ENCODE peak calls at places on chromosomes 5 and 9, in eight cellular contexts. M is ovary, P is AG20443, W is right lobe of liver, U is endothelial cell, A is B cell, D is pons, T is NCI-H69. S is an unnamed sample.

GRCh38 chr9:135614821-135615665 is 24.3 kb downstream of the GLT6D1 start:
- DNase-seq in M (no peak), U (no peak), T (no peak), A (no peak), W (no peak), P (no peak), D (no peak), S (no peak)

GRCh38 chr5:36135994-36136393 is 15.7 kb downstream of the LMBRD2 start:
- DNase-seq in W (no peak), M (no peak), T (no peak), A (no peak), U (no peak), P (no peak), D (no peak), S (no peak)

GRCh38 chr5:107359033-107359915 is 311.5 kb downstream of the EFNA5 start:
- DNase-seq in U (no peak), A (no peak), T (peak; percentile 75), W (no peak), M (no peak), D (no peak), P (no peak), S (peak; percentile 4)

GRCh38 chr5:57494104-57495098 is 11.8 kb upstream of the ACTBL2 start:
- DNase-seq in W (no peak), P (peak; percentile 93), M (peak; percentile 44), A (no peak), T (peak; percentile 32), U (no peak), D (no peak), S (peak; percentile 87)

GRCh38 chr9:93905473-93906133 is 49.6 kb downstream of the BARX1 start:
- DNase-seq in U (no peak), T (no peak), M (no peak), P (no peak), A (no peak), W (no peak), D (no peak), S (no peak)

GRCh38 chr9:136606687-136607333 is 55.9 kb upstream of the EGFL7 start:
- DNase-seq in T (no peak), D (no peak), W (no peak), A (no peak), P (no peak), M (no peak), U (no peak), S (no peak)

GRCh38 chr9:137464291-137464999 is 5.3 kb upstream of the NSMF start:
- DNase-seq in U (no peak), P (no peak), D (no peak), T (no peak), M (peak; percentile 16), W (peak; percentile 42), A (no peak), S (no peak)

GRCh38 chr9:1979815-1980367 is 35.3 kb upstream of the SMARCA2 start:
- DNase-seq in U (no peak), W (peak; percentile 75), A (no peak), D (no peak), M (peak; percentile 27), T (no peak), P (peak; percentile 83), S (no peak)

GRCh38 chr9:98873535-98874432 is 66.3 kb downstream of the GALNT12 start:
- DNase-seq in D (peak; percentile 49), A (no peak), M (no peak), U (no peak), P (peak; percentile 70), T (no peak), W (no peak), S (no peak)

GRCh38 chr5:72290356-72291133 is 29.5 kb downstream of the MRPS27 start:
- DNase-seq in W (no peak), D (no peak), A (no peak), U (no peak), M (no peak), T (no peak), P (no peak), S (no peak)

GRCh38 chr9:133112361-133113026 is 8.5 kb downstream of the RALGDS start:
- DNase-seq in W (peak; percentile 56), T (no peak), A (peak; percentile 85), P (no peak), U (no peak), D (peak; percentile 70), M (no peak), S (peak; percentile 84)

GRCh38 chr5:38634961-38635369 is 78.5 kb upstream of the LIFR start:
- DNase-seq in P (no peak), D (no peak), M (no peak), W (no peak), T (no peak), U (no peak), A (no peak), S (no peak)

GRCh38 chr5:130871346-130872086 is 293.5 kb downstream of the HINT1 start:
- DNase-seq in T (peak; percentile 36), W (no peak), P (peak; percentile 56), M (no peak), A (no peak), U (no peak), D (no peak), S (no peak)

GRCh38 chr9:109317311-109317978 is 3.4 kb downstream of the EPB41L4B start:
- DNase-seq in M (no peak), A (no peak), P (no peak), U (no peak), D (no peak), W (no peak), T (peak; percentile 66), S (no peak)

GRCh38 chr9:107750741-107751521 is 261.4 kb upstream of the KLF4 start:
- DNase-seq in P (peak; percentile 92), A (no peak), M (peak; percentile 94), U (no peak), D (peak; percentile 89), T (peak; percentile 62), W (peak; percentile 78), S (no peak)

GRCh38 chr9:121201045-121201737 is 478 bp downstream of the RAB14 start:
- DNase-seq in U (peak; percentile 49), T (peak; percentile 75), M (no peak), W (peak; percentile 63), A (peak; percentile 50), P (peak; percentile 47), D (no peak), S (no peak)

GRCh38 chr5:137737349-137738256 is 1.7 kb upstream of the KLHL3 start:
- DNase-seq in T (no peak), D (no peak), M (no peak), A (no peak), P (no peak), U (no peak), W (peak; percentile 50), S (peak; percentile 60)

GRCh38 chr5:124859027-124859426 is 112.6 kb upstream of the ZNF608 start:
- DNase-seq in T (peak; percentile 35), U (no peak), W (no peak), P (peak; percentile 34), A (peak; percentile 59), M (no peak), D (peak; percentile 37), S (no peak)

GRCh38 chr5:176415240-176416122 is 858 bp downstream of the CLTB start:
- DNase-seq in T (peak; percentile 61), W (no peak), A (no peak), P (peak; percentile 86), M (peak; percentile 57), U (peak; percentile 14), D (no peak), S (no peak)

GRCh38 chr5:43305948-43306563 is 7.2 kb downstream of the HMGCS1 start:
- DNase-seq in U (no peak), W (no peak), P (peak; percentile 40), A (no peak), T (peak; percentile 75), M (no peak), D (peak; percentile 88), S (peak; percentile 38)

GRCh38 chr9:136712690-136713554 is 550 bp downstream of the DIPK1B start:
- DNase-seq in A (no peak), U (no peak), P (no peak), T (no peak), M (no peak), W (no peak), D (no peak), S (no peak)

GRCh38 chr5:138000102-138000723 is 32.7 kb downstream of the FAM13B start:
- DNase-seq in A (no peak), T (no peak), P (no peak), U (no peak), M (peak; percentile 51), D (no peak), W (no peak), S (no peak)

GRCh38 chr5:179930788-179931473 is 23.2 kb upstream of the TBC1D9B start:
- DNase-seq in M (no peak), U (no peak), P (no peak), D (peak; percentile 59), A (no peak), T (peak; percentile 21), W (no peak), S (no peak)

GRCh38 chr9:5446451-5447236 is 3.7 kb upstream of the CD274 start:
- DNase-seq in U (no peak), P (no peak), T (no peak), M (no peak), W (no peak), A (no peak), D (no peak), S (no peak)

GRCh38 chr5:151216781-151217180 is 7.1 kb downstream of the CCDC69 start:
- DNase-seq in W (peak; percentile 13), P (no peak), M (no peak), A (no peak), U (no peak), D (no peak), T (no peak), S (no peak)

GRCh38 chr9:95498641-95499040 is 18.1 kb downstream of the PTCH1 start:
- DNase-seq in W (no peak), T (no peak), P (no peak), M (no peak), U (no peak), A (no peak), D (no peak), S (no peak)

GRCh38 chr9:107487521-107488399 is 1.8 kb downstream of the KLF4 start:
- DNase-seq in P (peak; percentile 47), A (no peak), M (peak; percentile 60), U (peak; percentile 78), D (no peak), T (peak; percentile 92), W (peak; percentile 53), S (no peak)

GRCh38 chr9:95497772-95498171 is 19.0 kb downstream of the PTCH1 start:
- DNase-seq in U (no peak), P (peak; percentile 44), D (no peak), A (no peak), M (no peak), T (no peak), W (no peak), S (no peak)

GRCh38 chr5:8829322-8830029 is 716.4 kb downstream of the SEMA5A start:
- DNase-seq in T (no peak), W (no peak), D (peak; percentile 25), A (no peak), P (peak; percentile 88), M (no peak), U (no peak), S (no peak)

GRCh38 chr9:122218885-122219855 is 9.6 kb downstream of the LHX6 start:
- DNase-seq in M (no peak), U (peak; percentile 46), A (no peak), D (no peak), T (no peak), P (peak; percentile 39), W (no peak), S (peak; percentile 39)

GRCh38 chr5:26003966-26004365 is 1034.4 kb downstream of the CDH9 start:
- DNase-seq in A (no peak), P (no peak), W (no peak), D (no peak), M (no peak), U (no peak), T (no peak), S (no peak)

GRCh38 chr5:10343486-10343885 is 10.0 kb upstream of the MARCHF6 start:
- DNase-seq in A (no peak), M (no peak), D (no peak), P (no peak), W (no peak), T (no peak), U (no peak), S (no peak)

S was measured in GDM1.